ENCODE peak calls at places on chromosomes 16 and 17, in eight cellular contexts. Z is fibroblast of lung, V is testis, R is prostate gland, K is sigmoid colon, U is mesendoderm, X is left lung, T is caudate nucleus. P is an unnamed sample.

GRCh38 chr17:82031885-82032627 is 578 bp downstream of the RAC3 start:
- DNase-seq in V (no peak), R (peak), T (no peak), K (no peak), X (peak), U (peak), Z (no peak), P (no peak)

GRCh38 chr17:63840591-63841349 is 1.7 kb downstream of the SMARCD2 start:
- DNase-seq in R (peak), K (no peak), X (no peak), V (no peak), U (no peak), Z (no peak), T (no peak), P (no peak)

GRCh38 chr16:25138130-25138529 is 26.6 kb downstream of the LCMT1 start:
- DNase-seq in T (no peak), V (no peak), R (no peak), Z (no peak), K (no peak), X (no peak), U (no peak), P (no peak)

GRCh38 chr16:85395913-85396878 is 216.9 kb upstream of the GSE1 start:
- DNase-seq in X (peak), K (peak), R (peak), U (no peak), Z (peak), V (peak), T (no peak), P (no peak)

GRCh38 chr17:9529033-9529748 is 46.4 kb downstream of the STX8 start:
- DNase-seq in V (no peak), X (no peak), K (no peak), T (no peak), R (no peak), Z (peak), U (peak), P (peak)

GRCh38 chr16:64254443-64255367 is 867.2 kb downstream of the CDH11 start:
- DNase-seq in V (no peak), Z (no peak), K (no peak), U (no peak), T (no peak), R (no peak), X (no peak), P (no peak)

GRCh38 chr16:49800876-49801275 is 55.0 kb downstream of the ZNF423 start:
- DNase-seq in K (no peak), T (no peak), U (no peak), V (no peak), Z (no peak), R (no peak), X (no peak), P (no peak)

GRCh38 chr17:2856727-2857126 is 60.5 kb downstream of the RAP1GAP2 start:
- DNase-seq in U (no peak), R (no peak), K (no peak), V (no peak), X (no peak), Z (no peak), T (no peak), P (no peak)

GRCh38 chr16:89384282-89384681 is 106.1 kb downstream of the ANKRD11 start:
- DNase-seq in X (no peak), V (no peak), R (no peak), K (no peak), U (no peak), Z (no peak), T (no peak), P (no peak)

GRCh38 chr17:83161298-83162034 is 82.1 kb downstream of the METRNL start:
- DNase-seq in U (no peak), K (peak), R (peak), V (peak), T (no peak), X (peak), Z (peak), P (peak)

GRCh38 chr16:23400387-23400930 is 52.5 kb downstream of the COG7 start:
- DNase-seq in R (no peak), U (no peak), X (no peak), V (no peak), K (peak), Z (no peak), T (no peak), P (no peak)

GRCh38 chr16:2213817-2214720 is 571 bp downstream of the PGP start:
- DNase-seq in X (peak), Z (no peak), U (peak), V (no peak), K (no peak), R (no peak), T (no peak), P (no peak)

GRCh38 chr17:49978501-49978900 is 9.5 kb downstream of the DLX4 start:
- DNase-seq in R (no peak), U (no peak), T (no peak), X (no peak), K (no peak), V (no peak), Z (no peak), P (no peak)
- H3K27ac ChIP-seq in R (no peak), U (no peak), T (no peak), X (no peak), K (no peak), V (no peak), Z (no peak), P (no peak)

DNA sequence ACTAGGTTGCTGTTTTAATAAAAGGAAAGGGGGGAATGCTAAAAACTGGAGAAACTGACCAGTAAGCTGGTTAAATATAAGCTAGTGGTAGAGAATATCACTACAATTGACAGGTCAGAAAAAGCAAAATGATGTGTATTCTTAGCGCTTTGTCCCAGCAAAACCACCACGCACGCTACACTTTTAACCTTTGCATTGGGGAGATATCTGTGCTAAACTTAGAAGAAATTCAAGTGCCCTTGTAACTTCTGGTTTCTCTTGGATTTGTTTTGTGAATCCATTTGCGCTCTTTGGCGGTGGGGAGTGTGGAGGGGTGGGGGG is 1.4 kb downstream of the GAN start:
- DNase-seq in V (no peak), R (no peak), T (no peak), U (no peak), K (no peak), Z (no peak), X (no peak), P (no peak)
- H3K27ac ChIP-seq in V (no peak), R (peak), T (no peak), U (no peak), K (peak), Z (no peak), X (no peak), P (no peak)

DNA sequence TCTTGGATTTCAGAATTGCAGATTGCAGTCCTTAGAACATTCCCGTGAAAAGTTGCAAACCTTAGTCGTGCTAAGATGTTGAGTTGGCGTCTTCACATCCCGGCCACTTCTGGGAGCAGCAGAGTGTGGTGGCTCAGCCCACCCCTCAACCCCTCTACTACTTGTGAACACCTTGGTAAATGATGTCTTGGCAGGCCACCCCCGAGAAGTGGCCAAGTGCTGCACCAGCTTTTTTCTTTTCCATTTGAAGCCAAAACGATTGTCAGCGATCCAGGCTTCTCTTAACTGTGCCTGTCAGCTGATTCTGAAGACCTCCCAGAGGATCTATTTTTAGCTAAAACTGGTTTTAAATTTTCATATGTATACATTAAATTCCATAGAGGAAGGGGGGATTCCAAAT is 247.5 kb downstream of the CDH13 start:
- DNase-seq in X (no peak), T (no peak), R (no peak), K (no peak), U (no peak), V (no peak), Z (peak), P (no peak)
- H3K27ac ChIP-seq in X (no peak), T (no peak), R (no peak), K (no peak), U (no peak), V (no peak), Z (no peak), P (no peak)

GRCh38 chr17:47267354-47267828 is 13.8 kb downstream of the ITGB3 start:
- DNase-seq in T (no peak), U (peak), R (no peak), V (no peak), X (no peak), Z (peak), K (no peak), P (peak)
- H3K27ac ChIP-seq in T (no peak), U (no peak), R (no peak), V (no peak), X (no peak), Z (peak), K (no peak), P (peak)

GRCh38 chr17:69468211-69468610 is 53.7 kb downstream of the MAP2K6 start:
- DNase-seq in R (no peak), X (no peak), V (no peak), Z (no peak), T (no peak), K (no peak), U (peak), P (no peak)
- H3K27ac ChIP-seq in R (no peak), X (no peak), V (no peak), Z (no peak), T (no peak), K (no peak), U (peak), P (no peak)

GRCh38 chr16:617855-618254 is 12.9 kb upstream of the WFIKKN1 start:
- DNase-seq in R (no peak), K (peak), T (no peak), U (no peak), Z (no peak), X (peak), V (no peak), P (no peak)
- H3K27ac ChIP-seq in R (no peak), K (no peak), T (no peak), U (no peak), Z (no peak), X (peak), V (no peak), P (no peak)